ENCODE peak calls at places on chromosome 10, in ten cellular contexts. A is hepatocyte, Z is OCI-LY7, S is Calu3, H is choroid plexus epithelial cell, B is tibial nerve, M is mammary epithelial cell, R is left lung, W is fibroblast of mammary gland, C is tibial artery. X is an unnamed sample.

GRCh38 chr10:57579926-57580325 is 687.8 kb downstream of the IPMK start:
- DNase-seq in Z (peak; percentile 8), A (peak; percentile 63), B (no peak), C (no peak), S (peak; percentile 51), M (peak; percentile 27), H (peak; percentile 65), W (peak; percentile 19), R (no peak), X (peak; percentile 61)

GRCh38 chr10:19014034-19014433 is 34.6 kb upstream of the MALRD1 start:
- DNase-seq in R (no peak), H (peak; percentile 91), A (no peak), S (no peak), B (no peak), W (peak; percentile 64), C (no peak), M (peak; percentile 6), Z (no peak), X (peak; percentile 88)

GRCh38 chr10:69337312-69338132 is 59.2 kb downstream of the HK1 start:
- DNase-seq in S (no peak), A (peak; percentile 57), W (peak; percentile 92), B (no peak), H (peak; percentile 98), R (no peak), M (peak; percentile 95), Z (no peak), C (no peak), X (peak; percentile 96)

GRCh38 chr10:127024655-127025054 is 119.4 kb downstream of the DOCK1 start:
- DNase-seq in M (no peak), C (peak; percentile 65), Z (no peak), R (no peak), A (no peak), H (no peak), S (no peak), B (no peak), W (peak; percentile 67), X (no peak)

GRCh38 chr10:22803201-22803895 is 89.0 kb upstream of the PIP4K2A start:
- DNase-seq in S (no peak), R (no peak), M (no peak), C (no peak), Z (no peak), W (peak; percentile 69), H (peak; percentile 66), A (no peak), B (no peak), X (peak; percentile 10)

GRCh38 chr10:133103311-133103910 is 15.7 kb downstream of the ADGRA1 start:
- DNase-seq in H (no peak), R (peak; percentile 70), B (no peak), A (no peak), S (no peak), Z (no peak), W (no peak), M (no peak), C (no peak), X (no peak)

GRCh38 chr10:31919010-31919409 is 9.6 kb downstream of the ARHGAP12 start:
- DNase-seq in H (no peak), R (no peak), Z (no peak), W (no peak), M (no peak), A (no peak), B (no peak), C (no peak), S (no peak), X (no peak)

GRCh38 chr10:112819231-112819630 is 130.8 kb upstream of the TCF7L2 start:
- DNase-seq in W (no peak), M (no peak), H (no peak), R (no peak), B (no peak), C (no peak), Z (no peak), A (no peak), S (no peak), X (no peak)

GRCh38 chr10:109875828-109876821 is 47.2 kb downstream of the XPNPEP1 start:
- DNase-seq in A (no peak), B (no peak), W (no peak), S (no peak), H (no peak), R (no peak), Z (no peak), M (no peak), C (no peak), X (no peak)

GRCh38 chr10:90138844-90139243 is 437.5 kb downstream of the KIF20B start:
- DNase-seq in Z (peak; percentile 47), H (peak; percentile 50), S (no peak), A (peak; percentile 14), B (no peak), C (no peak), R (no peak), M (no peak), W (peak; percentile 27), X (peak; percentile 39)

GRCh38 chr10:110764378-110764777 is 107.3 kb upstream of the PDCD4 start:
- DNase-seq in H (no peak), A (no peak), R (peak; percentile 71), Z (no peak), C (no peak), B (no peak), W (no peak), S (no peak), M (no peak), X (no peak)

GRCh38 chr10:34627741-34628140 is 187.4 kb downstream of the PARD3 start:
- DNase-seq in C (no peak), B (no peak), H (no peak), Z (no peak), S (no peak), M (no peak), R (no peak), A (no peak), W (no peak), X (no peak)

GRCh38 chr10:89954787-89955566 is 253.6 kb downstream of the KIF20B start:
- DNase-seq in M (no peak), H (peak; percentile 19), Z (peak; percentile 10), W (peak; percentile 21), C (no peak), B (no peak), A (no peak), R (no peak), S (no peak), X (peak; percentile 13)

GRCh38 chr10:69359089-69360025 is 57.4 kb downstream of the TACR2 start:
- DNase-seq in M (no peak), C (no peak), S (no peak), W (peak; percentile 65), A (no peak), Z (no peak), R (no peak), B (no peak), H (peak; percentile 67), X (peak; percentile 73)

GRCh38 chr10:72421895-72422540 is 67.3 kb upstream of the DNAJB12 start:
- DNase-seq in C (no peak), H (no peak), B (no peak), S (no peak), W (no peak), Z (no peak), A (no peak), R (no peak), M (no peak), X (no peak)

GRCh38 chr10:30662809-30663208 is 33.3 kb upstream of the LYZL2 start:
- DNase-seq in B (no peak), M (no peak), W (no peak), S (no peak), C (no peak), Z (no peak), H (no peak), A (no peak), R (no peak), X (no peak)

GRCh38 chr10:113078282-113078907 is 128.3 kb downstream of the TCF7L2 start:
- DNase-seq in R (no peak), C (no peak), Z (no peak), H (no peak), A (no peak), W (no peak), M (no peak), S (no peak), B (no peak), X (no peak)

DNA sequence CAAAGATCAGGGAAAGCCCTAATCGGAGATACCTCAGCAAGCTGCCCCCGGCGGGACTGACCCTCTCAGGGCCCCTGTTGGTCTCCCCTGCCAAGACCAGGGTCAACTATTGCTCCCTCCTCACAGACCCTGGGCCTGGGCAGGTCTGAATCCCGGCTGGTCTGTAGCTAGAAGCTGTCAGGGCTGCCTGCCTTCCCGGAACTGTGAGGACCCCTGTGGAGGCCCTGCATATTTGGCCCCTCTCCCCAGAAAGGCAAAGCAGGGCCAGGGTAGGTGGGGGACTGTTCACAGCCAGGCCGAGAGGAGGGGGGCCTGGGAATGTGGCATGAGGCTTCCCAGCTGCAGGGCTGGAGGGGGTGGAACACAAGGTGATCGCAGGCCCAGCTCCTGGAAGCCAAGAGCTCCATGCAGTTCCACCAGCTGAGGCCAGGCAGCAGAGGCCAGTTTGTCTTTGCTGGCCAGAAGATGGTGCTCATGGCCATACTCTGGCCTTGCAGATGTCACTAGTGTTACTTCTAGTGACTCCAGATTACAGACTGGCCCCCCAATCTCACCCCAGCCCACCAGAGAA is 24.1 kb downstream of the TBATA start:
- DNase-seq in B (no peak), A (peak; percentile 52), H (peak; percentile 79), Z (no peak), M (no peak), R (no peak), W (no peak), S (no peak), C (no peak), X (peak; percentile 27)
- TF ChIP-seq CTCF in B (no peak), A (peak; percentile 47), H (peak; percentile 74), Z (no peak), M (no peak), R (no peak), W (peak; percentile 4), S (no peak), C (no peak), X (no peak)

DNA sequence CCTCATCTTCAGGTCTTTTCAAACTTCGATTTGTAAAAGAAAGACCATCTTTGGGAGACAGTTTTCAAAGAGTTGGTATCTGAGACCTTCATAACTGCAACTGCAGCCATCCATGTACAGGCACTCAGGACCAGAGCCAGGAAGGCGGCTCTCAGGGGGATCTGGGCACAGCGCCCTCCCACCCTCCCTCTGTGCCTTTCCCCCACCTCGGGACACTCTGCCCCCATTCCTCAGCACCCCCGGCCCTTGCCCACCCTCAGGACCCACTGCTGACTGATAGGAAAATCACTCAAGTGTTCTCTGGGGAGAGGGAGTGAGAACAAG is 143.6 kb downstream of the CUBN start:
- DNase-seq in M (no peak), W (no peak), H (no peak), C (no peak), B (no peak), Z (no peak), R (no peak), A (no peak), S (no peak), X (no peak)
- TF ChIP-seq CTCF in M (no peak), W (no peak), H (no peak), C (no peak), B (no peak), Z (no peak), R (no peak), A (no peak), S (no peak), X (no peak)

GRCh38 chr10:125370578-125370977 is 210.2 kb upstream of the CTBP2 start:
- DNase-seq in B (no peak), M (no peak), H (no peak), C (no peak), R (peak; percentile 62), W (no peak), S (no peak), Z (no peak), A (peak; percentile 65), X (no peak)
- TF ChIP-seq CTCF in B (no peak), M (no peak), H (no peak), C (no peak), R (no peak), W (no peak), S (no peak), Z (no peak), A (peak; percentile 40), X (no peak)

GRCh38 chr10:26550774-26551526 is 112.8 kb downstream of the APBB1IP start:
- DNase-seq in R (no peak), S (peak; percentile 15), M (peak; percentile 5), C (no peak), B (no peak), W (peak; percentile 8), H (no peak), A (no peak), Z (no peak), X (peak; percentile 50)
- TF ChIP-seq CTCF in R (no peak), S (no peak), M (no peak), C (no peak), B (no peak), W (no peak), H (no peak), A (no peak), Z (peak; percentile 37), X (peak; percentile 13)